ENCODE peak calls at places on chromosomes 13 and 19, in nine cellular contexts. K is SW 1271; B is T-cell; O is mesothelial cell of epicardium; U is effector CD4-positive, alpha-beta T cell; S is stimulated activated CD4-positive, alpha-beta T cell treated with anti-CD3 and anti-CD28 coated beads, Interleukin-1b, Interleukin-23, amount 100 ng/mL, for 1 hour; H is GM04504; F is stimulated activated CD8-positive, alpha-beta memory T cell treated with anti-CD3 and anti-CD28 coated beads, Interleukin-2, amount 100 ng/mL, for 48 hours; D is HFF-Myc. Y is an unnamed sample.

GRCh38 chr19:14544977-14545715 is 15.8 kb downstream of the TECR start:
- DNase-seq in H (no peak), F (no peak), D (no peak), K (no peak), S (no peak), U (no peak), B (no peak), O (no peak), Y (no peak)

GRCh38 chr19:43789029-43789428 is 8.3 kb upstream of the KCNN4 start:
- DNase-seq in H (no peak), F (no peak), K (no peak), D (no peak), O (no peak), U (no peak), B (no peak), S (no peak), Y (no peak)

GRCh38 chr13:46355906-46356305 is 31.1 kb downstream of the RUBCNL start:
- DNase-seq in K (no peak), S (no peak), F (no peak), D (no peak), B (no peak), O (no peak), U (no peak), H (no peak), Y (no peak)

GRCh38 chr19:35115538-35115951 is at the start of gene FXYD3:
- DNase-seq in F (no peak), B (no peak), S (no peak), U (no peak), D (no peak), H (no peak), K (no peak), O (no peak), Y (no peak)

GRCh38 chr19:1286451-1286858 is 782 bp downstream of the EFNA2 start:
- DNase-seq in S (no peak), O (no peak), D (no peak), U (no peak), F (no peak), B (no peak), K (no peak), H (no peak), Y (no peak)

GRCh38 chr13:28392428-28392827 is 102.5 kb downstream of the FLT1 start:
- DNase-seq in D (no peak), F (no peak), O (no peak), S (no peak), K (no peak), B (no peak), U (no peak), H (no peak), Y (no peak)

GRCh38 chr13:111642156-111642767 is 321.8 kb downstream of the TEX29 start:
- DNase-seq in D (no peak), F (no peak), S (no peak), B (no peak), H (no peak), K (no peak), O (no peak), U (no peak), Y (no peak)

GRCh38 chr19:17202249-17202648 is 12.9 kb upstream of the USE1 start:
- DNase-seq in S (no peak), B (no peak), H (no peak), K (no peak), O (no peak), D (no peak), U (no peak), F (no peak), Y (no peak)

GRCh38 chr19:45428385-45429231 is 4.9 kb upstream of the ERCC1 start:
- DNase-seq in S (no peak), O (peak), F (no peak), K (no peak), H (no peak), D (no peak), U (no peak), B (no peak), Y (no peak)

GRCh38 chr19:38502410-38503143 is 69.1 kb downstream of the RYR1 start:
- DNase-seq in K (no peak), U (no peak), F (no peak), B (no peak), D (no peak), S (no peak), O (no peak), H (no peak), Y (no peak)

GRCh38 chr19:10113964-10114650 is 2.6 kb downstream of the P2RY11 start:
- DNase-seq in D (no peak), H (no peak), U (no peak), S (no peak), B (no peak), F (no peak), O (no peak), K (no peak), Y (no peak)

GRCh38 chr19:3480383-3481091 is at the start of gene SMIM24:
- DNase-seq in U (no peak), B (no peak), O (no peak), D (no peak), F (no peak), S (no peak), K (no peak), H (no peak), Y (no peak)

GRCh38 chr13:97538193-97538592 is 104.2 kb downstream of the RAP2A start:
- DNase-seq in B (no peak), O (no peak), F (no peak), H (no peak), K (no peak), S (no peak), U (no peak), D (no peak), Y (no peak)

GRCh38 chr13:78326608-78327007 is 276.7 kb downstream of the POU4F1 start:
- DNase-seq in O (no peak), H (no peak), F (no peak), K (no peak), U (no peak), B (no peak), S (no peak), D (no peak), Y (no peak)

GRCh38 chr13:97716746-97717145 is 236.7 kb upstream of the IPO5 start:
- DNase-seq in B (no peak), U (no peak), H (no peak), S (no peak), D (no peak), F (no peak), O (no peak), K (no peak), Y (no peak)

GRCh38 chr19:23916991-23917390 is 2.3 kb downstream of the ZNF726 start:
- DNase-seq in O (no peak), F (no peak), B (no peak), H (no peak), D (no peak), U (no peak), S (no peak), K (no peak), Y (no peak)

GRCh38 chr19:52331757-52332156 is 4.3 kb upstream of the ZNF610 start:
- DNase-seq in K (no peak), S (no peak), D (no peak), H (no peak), O (no peak), F (no peak), B (no peak), U (no peak), Y (no peak)

GRCh38 chr13:72696590-72696989 is 30.8 kb downstream of the MZT1 start:
- DNase-seq in B (no peak), H (no peak), K (no peak), S (no peak), U (no peak), D (no peak), F (no peak), O (no peak), Y (no peak)

GRCh38 chr13:99792079-99792921 is 179.3 kb downstream of the ZIC5 start:
- DNase-seq in K (no peak), D (no peak), H (no peak), S (no peak), U (no peak), B (no peak), F (no peak), O (no peak), Y (no peak)

GRCh38 chr19:10152100-10152499 is 32.4 kb upstream of the EIF3G start:
- DNase-seq in U (no peak), F (no peak), B (no peak), S (no peak), D (no peak), O (no peak), K (no peak), H (no peak), Y (no peak)

GRCh38 chr19:4322942-4323665 is 15.5 kb downstream of the STAP2 start:
- DNase-seq in F (no peak), O (no peak), S (no peak), K (no peak), B (no peak), U (no peak), D (no peak), H (no peak), Y (no peak)

GRCh38 chr19:54282706-54283105 is 1.8 kb upstream of the LILRB2 start:
- DNase-seq in S (no peak), K (no peak), U (no peak), F (no peak), O (no peak), D (no peak), H (no peak), B (no peak), Y (no peak)

GRCh38 chr13:96297360-96297759 is 207.5 kb downstream of the HS6ST3 start:
- DNase-seq in F (no peak), S (no peak), O (no peak), B (no peak), H (no peak), D (no peak), K (no peak), U (no peak), Y (no peak)

GRCh38 chr13:23673354-23673753 is 103.1 kb downstream of the TNFRSF19 start:
- DNase-seq in H (peak), F (no peak), O (no peak), B (no peak), S (no peak), D (peak), U (no peak), K (no peak), Y (peak)

GRCh38 chr13:45863716-45864590 is 12.4 kb upstream of the SIAH3 start:
- DNase-seq in H (no peak), F (no peak), K (no peak), U (no peak), O (no peak), S (no peak), B (no peak), D (no peak), Y (no peak)

GRCh38 chr13:36706755-36707154 is 32.9 kb downstream of the SERTM1 start:
- DNase-seq in O (no peak), H (no peak), F (no peak), U (no peak), B (no peak), K (no peak), S (no peak), D (no peak), Y (peak)

GRCh38 chr19:44607049-44607448 is 6.3 kb upstream of the IGSF23 start:
- DNase-seq in K (no peak), H (no peak), U (no peak), S (no peak), D (no peak), O (no peak), F (no peak), B (no peak), Y (no peak)

GRCh38 chr13:110382229-110382628 is 75.1 kb downstream of the COL4A2 start:
- DNase-seq in U (no peak), B (no peak), S (no peak), D (no peak), O (no peak), K (no peak), H (no peak), F (no peak), Y (no peak)